ENCODE peak calls at places on chromosomes 4 and X, in four cellular contexts. One of them, this sample, is unnamed.

GRCh38 chr4:109301691-109302365 is 630 bp downstream of the COL25A1 start:
- DNase-seq in T-helper 2 cell: no peak
- DNase-seq in C1 segment of cervical spinal cord: no peak
- DNase-seq in nephron progenitor cell: peak
- DNase-seq in this sample: no peak

GRCh38 chrX:72245461-72246089 is 6.7 kb upstream of the ERCC6L start:
- DNase-seq in T-helper 2 cell: no peak
- DNase-seq in C1 segment of cervical spinal cord: peak
- DNase-seq in nephron progenitor cell: peak
- DNase-seq in this sample: no peak

GRCh38 chr4:152485726-152486276 is 50.1 kb downstream of the FBXW7 start:
- DNase-seq in T-helper 2 cell: peak
- DNase-seq in C1 segment of cervical spinal cord: no peak
- DNase-seq in nephron progenitor cell: no peak
- DNase-seq in this sample: no peak

GRCh38 chrX:48498374-48498809 is 10.4 kb upstream of the PORCN start:
- DNase-seq in T-helper 2 cell: no peak
- DNase-seq in C1 segment of cervical spinal cord: no peak
- DNase-seq in nephron progenitor cell: no peak
- DNase-seq in this sample: no peak

GRCh38 chr4:6916069-6916586 is 6.5 kb downstream of the TBC1D14 start:
- DNase-seq in T-helper 2 cell: no peak
- DNase-seq in C1 segment of cervical spinal cord: no peak
- DNase-seq in nephron progenitor cell: no peak
- DNase-seq in this sample: no peak

GRCh38 chr4:38804654-38805295 is at the start of gene TLR1:
- DNase-seq in T-helper 2 cell: peak
- DNase-seq in C1 segment of cervical spinal cord: no peak
- DNase-seq in nephron progenitor cell: no peak
- DNase-seq in this sample: no peak

GRCh38 chr4:36278789-36279188 is 2.6 kb upstream of the DTHD1 start:
- DNase-seq in T-helper 2 cell: peak
- DNase-seq in C1 segment of cervical spinal cord: no peak
- DNase-seq in nephron progenitor cell: no peak
- DNase-seq in this sample: no peak

GRCh38 chrX:112799425-112799824 is 41.2 kb downstream of the AMOT start:
- DNase-seq in T-helper 2 cell: no peak
- DNase-seq in C1 segment of cervical spinal cord: no peak
- DNase-seq in nephron progenitor cell: no peak
- DNase-seq in this sample: no peak

This sample was measured in T-helper 17 cell.